ENCODE peak calls at places on chromosomes 1 and 21, in four cellular contexts. One of them, this sample, is unnamed.

GRCh38 chr1:86084998-86085397 is 71.6 kb downstream of the COL24A1 start:
- DNase-seq in right lobe of liver: no peak
- DNase-seq in uterus: no peak
- DNase-seq in ovary: no peak
- DNase-seq in this sample: no peak

GRCh38 chr1:92478393-92478792 is 8.3 kb downstream of the GFI1 start:
- DNase-seq in right lobe of liver: no peak
- DNase-seq in uterus: no peak
- DNase-seq in ovary: no peak
- DNase-seq in this sample: no peak

GRCh38 chr21:46253610-46254124 is 25.1 kb upstream of the LSS start:
- DNase-seq in right lobe of liver: no peak
- DNase-seq in uterus: no peak
- DNase-seq in ovary: no peak
- DNase-seq in this sample: peak

GRCh38 chr1:199269241-199269640 is 630.4 kb downstream of the PTPRC start:
- DNase-seq in right lobe of liver: no peak
- DNase-seq in uterus: no peak
- DNase-seq in ovary: no peak
- DNase-seq in this sample: no peak

GRCh38 chr1:176364231-176364905 is 98.6 kb upstream of the PAPPA2 start:
- DNase-seq in right lobe of liver: no peak
- DNase-seq in uterus: no peak
- DNase-seq in ovary: no peak
- DNase-seq in this sample: no peak

GRCh38 chr1:235688096-235688495 is 38.5 kb upstream of the GNG4 start:
- DNase-seq in right lobe of liver: no peak
- DNase-seq in uterus: no peak
- DNase-seq in ovary: no peak
- DNase-seq in this sample: no peak

GRCh38 chr21:38660333-38661295 is 145.1 kb upstream of the ETS2 start:
- DNase-seq in right lobe of liver: peak
- DNase-seq in uterus: peak
- DNase-seq in ovary: peak
- DNase-seq in this sample: peak

GRCh38 chr1:59375321-59376220 is 78.7 kb downstream of the FGGY start:
- DNase-seq in right lobe of liver: no peak
- DNase-seq in uterus: no peak
- DNase-seq in ovary: no peak
- DNase-seq in this sample: no peak

GRCh38 chr1:111864862-111865261 is 109.2 kb downstream of the DDX20 start:
- DNase-seq in right lobe of liver: no peak
- DNase-seq in uterus: no peak
- DNase-seq in ovary: no peak
- DNase-seq in this sample: no peak

GRCh38 chr1:60419023-60419422 is 345.5 kb upstream of the C1orf87 start:
- DNase-seq in right lobe of liver: no peak
- DNase-seq in uterus: no peak
- DNase-seq in ovary: no peak
- DNase-seq in this sample: no peak

GRCh38 chr1:21051177-21051576 is 125.5 kb downstream of the EIF4G3 start:
- DNase-seq in right lobe of liver: no peak
- DNase-seq in uterus: no peak
- DNase-seq in ovary: no peak
- DNase-seq in this sample: no peak

GRCh38 chr21:41449613-41450012 is 23.6 kb downstream of the MX1 start:
- DNase-seq in right lobe of liver: no peak
- DNase-seq in uterus: no peak
- DNase-seq in ovary: no peak
- DNase-seq in this sample: no peak

GRCh38 chr21:41453761-41454160 is 27.7 kb downstream of the MX1 start:
- DNase-seq in right lobe of liver: no peak
- DNase-seq in uterus: no peak
- DNase-seq in ovary: no peak
- DNase-seq in this sample: no peak

GRCh38 chr21:41451753-41452676 is 26.0 kb downstream of the MX1 start:
- DNase-seq in right lobe of liver: no peak
- DNase-seq in uterus: no peak
- DNase-seq in ovary: no peak
- DNase-seq in this sample: no peak

GRCh38 chr21:41458121-41458520 is 32.1 kb downstream of the MX1 start:
- DNase-seq in right lobe of liver: no peak
- DNase-seq in uterus: no peak
- DNase-seq in ovary: no peak
- DNase-seq in this sample: no peak

GRCh38 chr21:41453198-41453597 is 27.2 kb downstream of the MX1 start:
- DNase-seq in right lobe of liver: no peak
- DNase-seq in uterus: no peak
- DNase-seq in ovary: no peak
- DNase-seq in this sample: no peak
- TF ChIP-seq POLR2A in right lobe of liver: no peak
- TF ChIP-seq POLR2A in uterus: no peak
- TF ChIP-seq POLR2A in ovary: no peak
- TF ChIP-seq POLR2A in this sample: no peak

DNA sequence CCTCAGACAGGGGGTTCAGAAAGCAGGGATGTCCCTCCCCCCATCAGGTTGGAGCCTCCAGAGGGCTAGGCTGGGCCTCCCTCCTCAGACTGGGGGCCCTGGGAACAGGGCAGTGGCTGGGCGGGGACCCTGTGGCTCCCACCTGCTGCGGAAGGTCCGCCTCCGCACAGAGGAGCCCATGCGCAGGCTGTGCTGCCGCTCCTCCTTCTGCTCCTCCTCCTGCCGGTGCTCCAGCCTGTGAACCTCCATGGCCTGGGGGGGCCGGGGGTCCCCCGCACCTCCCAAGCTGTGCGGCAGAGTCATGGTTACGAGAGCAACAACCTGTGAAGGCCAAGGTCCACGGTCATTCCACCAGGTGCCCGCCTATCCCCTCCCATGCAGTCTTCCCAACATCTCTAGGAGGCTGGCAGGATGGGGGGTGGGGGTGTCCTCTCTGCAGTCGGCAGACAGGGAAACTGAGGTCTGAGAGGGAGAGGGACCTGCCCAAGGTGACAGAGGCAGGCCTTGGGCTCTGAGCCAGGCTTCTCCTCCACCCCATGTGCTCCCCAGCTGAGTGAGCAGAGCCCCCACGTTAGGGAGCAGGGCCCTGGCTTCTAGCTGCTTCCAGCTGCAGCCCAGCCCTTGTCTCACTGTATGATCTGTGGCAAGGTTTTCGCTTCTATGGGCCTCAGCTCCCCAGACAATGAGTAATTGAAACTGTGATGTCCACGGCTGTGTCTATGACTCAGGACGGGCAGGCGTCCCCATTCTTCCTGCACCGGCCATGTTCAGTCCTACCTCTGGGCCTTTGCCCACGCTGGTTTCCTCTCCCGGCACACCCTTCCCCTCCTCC is 3.4 kb downstream of the MYOM3 start:
- DNase-seq in right lobe of liver: no peak
- DNase-seq in uterus: no peak
- DNase-seq in ovary: no peak
- DNase-seq in this sample: no peak
- TF ChIP-seq POLR2A in right lobe of liver: no peak
- TF ChIP-seq POLR2A in uterus: no peak
- TF ChIP-seq POLR2A in ovary: no peak
- TF ChIP-seq POLR2A in this sample: no peak

GRCh38 chr1:155051342-155051776 is 243 bp downstream of the ADAM15 start:
- DNase-seq in right lobe of liver: peak
- DNase-seq in uterus: no peak
- DNase-seq in ovary: no peak
- DNase-seq in this sample: no peak
- TF ChIP-seq POLR2A in right lobe of liver: no peak
- TF ChIP-seq POLR2A in uterus: no peak
- TF ChIP-seq POLR2A in ovary: peak
- TF ChIP-seq POLR2A in this sample: peak

DNA sequence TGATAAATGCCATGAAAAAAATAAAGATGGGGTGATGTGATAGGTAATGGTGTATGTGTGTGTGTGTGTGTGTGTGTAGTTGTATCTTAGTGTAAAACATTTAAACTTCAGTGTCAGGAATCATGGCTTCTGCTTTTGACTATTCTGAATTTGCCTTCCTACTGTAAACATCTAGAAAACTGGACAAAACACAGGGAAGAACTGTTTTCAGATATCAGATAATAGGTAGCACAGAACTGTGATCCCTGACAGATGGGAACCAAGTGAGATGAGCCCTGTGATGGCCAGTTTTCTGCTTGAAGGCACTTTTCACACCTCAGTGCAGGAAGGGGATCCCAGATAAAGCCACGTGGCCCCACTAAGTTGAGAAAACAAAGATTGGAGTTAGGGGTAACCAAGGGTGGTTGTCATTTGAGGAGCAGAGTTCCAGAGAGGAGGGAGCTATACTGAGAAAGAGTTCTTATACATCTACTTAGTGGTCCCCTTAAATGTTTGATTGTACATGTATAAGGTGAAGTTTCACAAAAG is 17.3 kb downstream of the DYRK1A start:
- DNase-seq in right lobe of liver: no peak
- DNase-seq in uterus: no peak
- DNase-seq in ovary: no peak
- DNase-seq in this sample: no peak
- TF ChIP-seq POLR2A in right lobe of liver: no peak
- TF ChIP-seq POLR2A in uterus: no peak
- TF ChIP-seq POLR2A in ovary: no peak
- TF ChIP-seq POLR2A in this sample: no peak

GRCh38 chr1:150268706-150269403 is at the start of gene APH1A:
- DNase-seq in right lobe of liver: peak
- DNase-seq in uterus: peak
- DNase-seq in ovary: peak
- DNase-seq in this sample: peak
- TF ChIP-seq POLR2A in right lobe of liver: peak
- TF ChIP-seq POLR2A in uterus: peak
- TF ChIP-seq POLR2A in ovary: no peak
- TF ChIP-seq POLR2A in this sample: peak